ENCODE peak calls at places on chromosomes 16 and 17, in four cellular contexts. T is lower lobe of right lung, G is uterus, F is neural progenitor cell. V is an unnamed sample.

GRCh38 chr16:86515420-86515779 is 5.1 kb downstream of the FOXF1 start:
- DNase-seq in T (no peak), G (no peak), F (peak; percentile 80), V (no peak)

GRCh38 chr17:42531455-42532354 is 4.3 kb upstream of the NAGLU start:
- DNase-seq in T (peak; percentile 83), G (peak; percentile 75), F (peak; percentile 87), V (no peak)

GRCh38 chr17:39181303-39181702 is 15.3 kb upstream of the ARL5C start:
- DNase-seq in T (no peak), G (no peak), F (no peak), V (no peak)

GRCh38 chr17:12365805-12366204 is 299.9 kb upstream of the MYOCD start:
- DNase-seq in T (no peak), G (peak; percentile 68), F (no peak), V (no peak)

GRCh38 chr17:35895602-35896001 is 15.4 kb upstream of the CCL5 start:
- DNase-seq in T (no peak), G (no peak), F (no peak), V (no peak)

GRCh38 chr17:8904686-8905085 is 37.2 kb upstream of the PIK3R6 start:
- DNase-seq in T (no peak), G (no peak), F (no peak), V (no peak)

GRCh38 chr16:64615647-64616280 is 506.1 kb downstream of the CDH11 start:
- DNase-seq in T (no peak), G (no peak), F (peak; percentile 78), V (no peak)

GRCh38 chr16:51228097-51228659 is 77.1 kb upstream of the SALL1 start:
- DNase-seq in T (no peak), G (no peak), F (no peak), V (no peak)

GRCh38 chr16:11410382-11411058 is 65.3 kb downstream of the RMI2 start:
- DNase-seq in T (no peak), G (no peak), F (no peak), V (no peak)

GRCh38 chr17:3920940-3921852 is 4.9 kb upstream of the P2RX1 start:
- DNase-seq in T (no peak), G (no peak), F (no peak), V (no peak)

GRCh38 chr17:72516772-72517399 is 396.1 kb downstream of the SOX9 start:
- DNase-seq in T (no peak), G (no peak), F (peak; percentile 48), V (no peak)

GRCh38 chr17:57593739-57594462 is 151.2 kb downstream of the CCDC182 start:
- DNase-seq in T (no peak), G (no peak), F (no peak), V (no peak)

GRCh38 chr16:48231675-48232214 is 12.4 kb upstream of the LONP2 start:
- DNase-seq in T (no peak), G (peak; percentile 16), F (peak; percentile 58), V (no peak)

GRCh38 chr17:44220211-44221071 is 966 bp upstream of the UBTF start:
- DNase-seq in T (peak; percentile 70), G (no peak), F (peak; percentile 71), V (no peak)

GRCh38 chr17:55265434-55266021 is 768 bp downstream of the HLF start:
- DNase-seq in T (no peak), G (peak; percentile 33), F (peak; percentile 41), V (no peak)

GRCh38 chr17:3683054-3683511 is 12.9 kb downstream of the P2RX5 start:
- DNase-seq in T (no peak), G (no peak), F (peak; percentile 63), V (no peak)

GRCh38 chr17:7982171-7982570 is 20.2 kb upstream of the GUCY2D start:
- DNase-seq in T (no peak), G (no peak), F (no peak), V (peak; percentile 50)

GRCh38 chr17:57634713-57635465 is 110.2 kb downstream of the CCDC182 start:
- DNase-seq in T (no peak), G (no peak), F (no peak), V (no peak)

GRCh38 chr17:55442462-55442861 is 20.8 kb upstream of the MMD start:
- DNase-seq in T (no peak), G (no peak), F (peak; percentile 16), V (no peak)

GRCh38 chr16:6558133-6558532 is 774.5 kb upstream of the RBFOX1 start:
- DNase-seq in T (no peak), G (no peak), F (peak; percentile 76), V (no peak)

GRCh38 chr16:47888142-47888541 is 267.7 kb downstream of the ABCC12 start:
- DNase-seq in T (no peak), G (no peak), F (peak; percentile 23), V (peak; percentile 77)

GRCh38 chr17:73879987-73880386 is 235.7 kb upstream of the SDK2 start:
- DNase-seq in T (no peak), G (no peak), F (no peak), V (no peak)

GRCh38 chr16:85221081-85221809 is 109.0 kb upstream of the CIBAR2 start:
- DNase-seq in T (no peak), G (no peak), F (no peak), V (no peak)

GRCh38 chr17:45430006-45430737 is 2.5 kb downstream of the ARHGAP27 start:
- DNase-seq in T (peak; percentile 47), G (no peak), F (no peak), V (no peak)

DNA sequence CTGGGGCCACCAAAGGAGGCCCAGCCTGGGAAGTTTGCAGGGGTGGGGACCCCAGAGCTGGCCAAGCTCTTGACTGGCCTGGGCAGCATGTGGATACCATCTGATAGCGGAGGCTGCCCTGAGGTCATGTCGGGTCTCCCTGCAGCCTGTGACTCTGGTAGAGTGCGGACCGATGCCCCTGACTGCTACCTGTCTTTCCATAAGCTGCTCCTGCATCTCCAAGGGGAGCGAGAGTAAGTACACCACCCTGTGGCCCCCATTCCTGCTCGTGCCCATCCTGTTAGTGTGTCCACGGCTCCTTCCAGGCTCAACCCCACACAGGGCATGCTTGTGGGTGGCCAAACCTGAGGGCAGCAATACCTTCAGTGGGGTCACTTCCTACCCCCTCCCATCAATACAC is 8.0 kb downstream of the CETP start:
- DNase-seq in T (no peak), G (no peak), F (no peak), V (no peak)
- H3K27me3 ChIP-seq in T (no peaks in the 10 kb centered on the region), G (no peaks in the 10 kb centered on the region), F (no peaks in the 10 kb centered on the region), V (peaks cover 4% of the 10 kb centered on the region)

DNA sequence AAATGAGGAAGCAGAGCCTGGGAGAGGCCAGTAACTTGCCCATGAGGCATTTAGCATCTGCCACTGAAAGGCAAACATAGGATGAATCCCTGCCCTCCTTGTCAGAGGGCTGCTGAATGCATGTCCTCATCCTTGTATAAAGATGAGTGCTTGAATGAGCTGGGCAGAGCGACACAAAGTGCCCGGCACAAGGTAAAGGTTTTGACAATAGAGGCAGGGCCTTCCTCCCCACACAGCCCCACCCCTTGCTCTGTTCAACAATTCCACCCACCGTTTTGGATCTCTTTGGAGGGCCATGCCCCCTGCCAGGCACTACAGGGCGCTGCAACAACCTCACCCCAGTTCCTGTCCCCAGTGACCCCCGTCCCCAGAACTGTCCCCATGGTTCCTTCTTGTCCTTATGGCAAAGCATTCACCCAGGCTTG is 1.4 kb upstream of the KRT19 start:
- DNase-seq in T (no peak), G (no peak), F (no peak), V (no peak)
- H3K27ac ChIP-seq in T (peak overlapping the region; percentile 89), G (peak overlapping the region; percentile 82), F (peak overlapping the region; percentile 38), V (no peak overlapping the region)

DNA sequence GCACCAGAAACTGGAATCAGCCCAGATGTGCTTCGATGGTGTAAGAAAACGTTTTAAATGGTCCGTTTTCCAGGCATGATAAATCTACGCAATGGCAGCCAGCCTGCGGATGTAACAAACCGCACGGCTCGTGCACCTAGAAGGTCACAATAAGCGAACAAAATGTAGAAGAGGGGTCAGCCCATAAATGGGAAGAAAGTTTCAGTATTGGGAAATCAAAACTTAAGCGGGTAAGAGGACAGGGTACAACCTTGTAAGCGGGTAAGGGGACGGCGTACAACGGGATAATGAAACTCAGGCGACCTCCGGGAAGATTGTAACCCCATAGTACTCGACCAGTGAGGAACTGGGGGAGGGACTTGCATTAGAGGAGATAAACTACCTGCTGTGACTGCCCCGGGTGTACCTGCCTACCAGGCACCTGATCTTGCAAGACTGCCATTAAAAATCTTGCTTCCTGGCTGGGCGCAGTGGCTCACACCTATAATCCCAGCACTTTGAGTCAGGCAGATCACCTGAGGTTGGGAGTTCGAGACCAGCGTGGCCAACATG is 66.6 kb downstream of the ANKRD11 start:
- DNase-seq in T (no peak), G (peak; percentile 38), F (no peak), V (no peak)
- H3K4me1 ChIP-seq in T (peaks cover 45% of the 10 kb centered on the region), G (peaks cover 3% of the 10 kb centered on the region), F (peaks cover 18% of the 10 kb centered on the region), V (no peaks in the 10 kb centered on the region)

DNA sequence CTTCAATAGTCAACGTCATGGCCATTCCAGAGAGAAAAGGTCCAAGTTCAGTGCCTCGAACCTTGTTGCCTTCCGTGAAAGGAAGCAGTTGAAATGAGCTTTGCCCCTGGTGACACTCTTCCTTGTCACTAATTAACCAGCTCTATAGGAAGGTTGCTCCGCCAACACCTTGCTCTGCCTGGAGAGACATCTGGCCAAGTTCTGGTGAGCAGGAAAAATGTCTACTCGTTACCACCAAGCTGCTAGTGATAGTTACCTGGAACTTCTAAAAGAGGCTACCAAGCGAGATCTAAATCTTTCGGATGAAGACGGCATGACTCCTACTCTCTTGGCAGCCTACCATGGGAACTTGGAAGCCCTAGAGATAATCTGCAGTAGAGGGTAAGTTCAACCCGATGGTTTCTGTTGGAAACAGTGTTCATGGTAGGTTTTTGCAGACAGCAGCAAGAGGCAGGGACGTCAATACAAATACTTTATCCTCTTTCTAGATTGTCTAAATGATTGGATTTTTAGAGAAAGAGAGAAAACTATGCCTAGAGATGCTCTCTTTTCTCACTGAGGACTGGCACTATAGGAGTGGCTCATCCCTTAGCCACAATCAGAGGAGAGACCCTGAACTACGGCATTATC is at the start of gene ANKS4B:
- DNase-seq in T (no peak), G (no peak), F (no peak), V (no peak)
- H3K27me3 ChIP-seq in T (no peaks in the 10 kb centered on the region), G (no peaks in the 10 kb centered on the region), F (no peaks in the 10 kb centered on the region), V (peaks cover 57% of the 10 kb centered on the region)

GRCh38 chr16:22235839-22236745 is 30.0 kb downstream of the EEF2K start:
- DNase-seq in T (no peak), G (no peak), F (no peak), V (no peak)

GRCh38 chr16:22229881-22230280 is 23.8 kb downstream of the EEF2K start:
- DNase-seq in T (no peak), G (no peak), F (no peak), V (no peak)

GRCh38 chr16:22233050-22233405 is 26.9 kb downstream of the EEF2K start:
- DNase-seq in T (no peak), G (no peak), F (no peak), V (no peak)

GRCh38 chr16:22232277-22233049 is 26.4 kb downstream of the EEF2K start:
- DNase-seq in T (peak; percentile 76), G (no peak), F (no peak), V (peak; percentile 46)
- H3K27ac ChIP-seq in T (peak overlapping the region; percentile 53), G (no peak overlapping the region), F (no peak overlapping the region), V (no peak overlapping the region)

GRCh38 chr16:81553814-81554675 is 109.4 kb downstream of the CMIP start:
- DNase-seq in T (peak; percentile 28), G (no peak), F (no peak), V (no peak)

GRCh38 chr16:81554993-81555392 is 110.4 kb downstream of the CMIP start:
- DNase-seq in T (peak; percentile 10), G (no peak), F (no peak), V (no peak)

GRCh38 chr16:81551821-81552304 is 107.3 kb downstream of the CMIP start:
- DNase-seq in T (peak; percentile 41), G (no peak), F (no peak), V (no peak)

GRCh38 chr16:81552743-81553079 is 108.1 kb downstream of the CMIP start:
- DNase-seq in T (no peak), G (no peak), F (no peak), V (no peak)

GRCh38 chr16:81553080-81553813 is 108.6 kb downstream of the CMIP start:
- DNase-seq in T (peak; percentile 47), G (no peak), F (no peak), V (no peak)
- H3K4me1 ChIP-seq in T (peaks cover 42% of the 10 kb centered on the region), G (no peaks in the 10 kb centered on the region), F (peaks cover 9% of the 10 kb centered on the region), V (peaks cover 31% of the 10 kb centered on the region)